ENCODE peak calls at places on chromosomes 13 and 19, in four cellular contexts. W, V, N and Z are unnamed samples. For H3K9me3, the result is how much of the 10 kb centered on the place peaks cover.

GRCh38 chr19:29524912-29525870 is 603 bp upstream of the VSTM2B start:
- DNase-seq in W (no peak), V (no peak), N (no peak), Z (no peak)

GRCh38 chr19:18857223-18857622 is 25.5 kb downstream of the UPF1 start:
- DNase-seq in W (no peak), V (no peak), N (no peak), Z (no peak)

GRCh38 chr19:38417544-38418506 is 8.2 kb downstream of the RASGRP4 start:
- DNase-seq in W (peak), V (peak), N (no peak), Z (peak)

GRCh38 chr19:51090471-51090870 is 7.8 kb upstream of the KLK14 start:
- DNase-seq in W (no peak), V (no peak), N (no peak), Z (no peak)

GRCh38 chr13:28327761-28328607 is 166.9 kb downstream of the FLT1 start:
- DNase-seq in W (no peak), V (no peak), N (no peak), Z (no peak)

GRCh38 chr19:16584825-16585801 is 12.9 kb upstream of the SLC35E1 start:
- DNase-seq in W (no peak), V (no peak), N (no peak), Z (no peak)

GRCh38 chr19:51480590-51480989 is 2.3 kb downstream of the CEACAM18 start:
- DNase-seq in W (no peak), V (peak), N (no peak), Z (no peak)

GRCh38 chr19:45528744-45529453 is 21.6 kb downstream of the VASP start:
- DNase-seq in W (no peak), V (peak), N (no peak), Z (no peak)

GRCh38 chr19:44111910-44112463 is 1.2 kb upstream of the ZNF225 start:
- DNase-seq in W (no peak), V (peak), N (no peak), Z (peak)

GRCh38 chr13:33014291-33014690 is 1.9 kb upstream of the KL start:
- DNase-seq in W (no peak), V (no peak), N (no peak), Z (no peak)

GRCh38 chr19:41701401-41702075 is 6.9 kb upstream of the CEACAM5 start:
- DNase-seq in W (no peak), V (no peak), N (no peak), Z (no peak)

GRCh38 chr19:14479985-14480694 is 5.0 kb upstream of the PTGER1 start:
- DNase-seq in W (no peak), V (peak), N (peak), Z (peak)

GRCh38 chr19:14516048-14516534 is 2.1 kb downstream of the DNAJB1 start:
- DNase-seq in W (no peak), V (no peak), N (no peak), Z (no peak)

GRCh38 chr19:17766543-17767131 is 15.4 kb downstream of the FCHO1 start:
- DNase-seq in W (peak), V (peak), N (no peak), Z (peak)

GRCh38 chr13:75587679-75588078 is 38.1 kb downstream of the UCHL3 start:
- DNase-seq in W (no peak), V (no peak), N (no peak), Z (no peak)

GRCh38 chr19:38073806-38074685 is 150.0 kb downstream of the DPF1 start:
- DNase-seq in W (no peak), V (peak), N (no peak), Z (no peak)

GRCh38 chr13:97883356-97883755 is 70.1 kb upstream of the IPO5 start:
- DNase-seq in W (no peak), V (no peak), N (no peak), Z (no peak)

GRCh38 chr19:47047931-47048399 is 459 bp downstream of the TMEM160 start:
- DNase-seq in W (peak), V (peak), N (peak), Z (peak)

DNA sequence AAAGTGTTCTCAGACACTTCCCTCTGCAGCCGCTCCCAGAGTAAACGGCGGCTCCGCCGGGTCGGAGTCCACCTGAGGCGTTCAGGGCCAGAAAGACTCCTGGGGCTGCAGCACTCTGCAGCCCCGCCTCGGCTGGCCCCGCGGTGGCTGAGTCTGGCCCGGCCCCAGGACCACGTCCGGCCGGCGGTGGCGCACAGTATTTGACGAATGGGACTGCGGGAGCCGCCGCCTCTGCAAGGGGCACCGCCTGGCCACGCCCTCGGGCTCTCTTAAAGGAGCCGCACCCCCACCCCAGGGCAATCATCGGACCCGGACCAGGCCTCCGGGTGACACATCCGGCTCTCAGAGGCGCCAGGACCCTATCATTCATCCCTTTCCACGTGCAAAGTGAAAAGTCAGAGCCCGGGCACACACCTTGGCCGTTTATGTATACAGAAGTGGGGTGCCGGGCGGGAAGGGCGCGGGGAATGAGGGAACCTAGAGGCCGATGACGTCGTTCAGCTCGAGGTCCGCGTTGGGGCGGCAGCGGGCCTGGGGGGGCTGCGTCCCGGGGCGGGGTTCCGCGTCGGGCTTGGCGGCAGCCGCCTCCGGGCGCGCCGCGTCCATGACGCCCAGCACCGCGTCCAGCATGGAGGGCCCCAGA is 1.2 kb upstream of the LENG9 start:
- DNase-seq in W (peak), V (peak), N (peak), Z (peak)
- TF ChIP-seq CTCF in W (no peak), V (no peak), N (no peak), Z (peak)

DNA sequence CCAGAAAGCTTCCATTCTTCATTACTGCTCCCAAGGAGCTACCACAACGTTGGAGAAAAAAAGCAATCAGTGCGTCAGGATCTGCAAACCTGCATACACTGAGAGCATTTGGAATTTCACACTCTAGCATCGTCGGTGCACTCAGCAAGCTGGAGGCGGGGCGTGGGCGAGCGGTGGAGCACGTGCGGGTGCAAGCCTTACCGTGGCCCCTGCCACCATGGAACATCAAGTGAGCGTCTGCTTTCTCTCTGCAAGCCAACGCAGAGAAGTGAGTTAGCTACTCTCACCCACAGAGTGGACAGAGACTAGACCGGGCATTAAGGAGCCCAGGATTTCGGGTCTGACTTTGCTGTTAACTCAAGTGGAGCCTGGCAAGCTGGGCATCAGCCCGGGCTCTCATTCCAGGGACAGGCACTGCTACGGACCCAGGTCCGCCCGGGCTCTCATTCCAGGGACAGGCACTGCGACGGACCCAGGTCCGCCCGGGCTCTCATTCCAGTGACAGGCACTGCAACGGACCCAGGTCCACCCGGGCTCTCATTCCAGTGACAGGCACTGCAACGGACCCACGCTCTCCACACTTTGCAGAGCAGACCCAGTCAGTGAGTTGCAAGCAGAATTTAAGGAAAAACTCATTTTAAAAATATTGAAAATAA is 124.1 kb upstream of the SPACA7 start:
- DNase-seq in W (no peak), V (no peak), N (no peak), Z (no peak)
- H3K27ac ChIP-seq in W (no peak), V (no peak), N (no peak), Z (no peak)

GRCh38 chr13:71493189-71493588 is 373.8 kb downstream of the DACH1 start:
- DNase-seq in W (no peak), V (peak), N (no peak), Z (no peak)
- H3K9me3 ChIP-seq in W (under half), V (under half), N (under half), Z (under half)

GRCh38 chr13:110925023-110925608 is 10.2 kb upstream of the ANKRD10 start:
- DNase-seq in W (no peak), V (peak), N (no peak), Z (no peak)
- TF ChIP-seq CTCF in W (peak), V (peak), N (no peak), Z (no peak)

DNA sequence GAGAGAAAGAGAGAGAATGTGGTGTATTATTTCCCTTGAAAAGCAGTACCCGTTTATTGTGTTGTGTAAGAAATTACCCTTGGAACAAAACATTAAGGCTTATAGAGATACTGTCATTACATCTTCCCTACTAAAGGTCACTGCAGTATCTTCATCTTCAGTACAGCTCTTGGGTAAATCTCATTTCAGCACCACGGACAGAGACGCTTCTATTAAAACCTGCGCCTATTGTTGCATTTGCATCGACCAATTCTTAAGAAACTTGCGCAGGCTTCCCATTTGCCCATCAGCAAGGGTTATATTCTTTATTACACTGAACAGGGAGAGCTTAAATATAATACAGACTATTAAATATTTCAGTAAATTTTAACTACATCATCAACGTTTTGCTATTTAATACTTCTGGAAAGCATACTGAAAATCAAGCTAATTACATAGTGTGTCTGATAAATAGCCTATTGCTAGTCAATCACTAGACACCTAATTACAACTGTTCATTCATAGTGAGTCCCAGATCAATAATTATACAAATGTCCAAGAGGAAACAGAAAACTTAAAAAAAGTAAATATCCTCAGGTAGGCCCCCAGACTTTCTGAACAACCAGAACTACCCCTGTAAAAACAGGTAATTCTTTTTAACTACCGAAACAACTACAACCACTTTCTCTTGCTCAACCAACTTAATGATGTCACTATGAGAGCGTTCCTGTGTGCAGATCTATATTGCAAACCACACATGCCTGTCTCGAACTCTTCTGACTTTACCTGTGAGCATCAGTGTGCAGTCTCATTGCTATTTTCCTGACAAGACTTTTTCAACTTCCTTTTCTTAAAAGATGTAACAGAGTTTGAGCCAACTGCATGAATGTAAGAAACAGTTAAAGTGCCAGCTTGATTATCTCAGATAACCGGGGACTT is 350.5 kb downstream of the LIG4 start:
- DNase-seq in W (no peak), V (peak), N (no peak), Z (no peak)
- H3K27ac ChIP-seq in W (no peak), V (no peak), N (no peak), Z (no peak)